ENCODE peak calls at places on chromosomes 4 and X, in nine cellular contexts. O is GM10248; B is LNCaP clone FGC; M is AG09309; D is cardiac fibroblast; A is lung; E is HFF-Myc; H is CD8-positive, alpha-beta T cell; K is neural progenitor cell. X is an unnamed sample.

GRCh38 chrX:51496501-51497291 is at the start of gene NUDT11:
- DNase-seq in M (no peak), A (peak), O (peak), E (no peak), D (peak), B (no peak), H (peak), K (peak), X (peak)

GRCh38 chrX:10172867-10173266 is 16.1 kb downstream of the CLCN4 start:
- DNase-seq in E (no peak), O (no peak), H (no peak), M (no peak), D (peak), A (no peak), B (no peak), K (no peak), X (no peak)

GRCh38 chr4:1460967-1461868 is 55.0 kb upstream of the NKX1-1 start:
- DNase-seq in D (no peak), B (no peak), M (no peak), A (no peak), E (no peak), O (no peak), K (no peak), H (no peak), X (no peak)

GRCh38 chr4:149584703-149585102 is 230.9 kb downstream of the IQCM start:
- DNase-seq in H (no peak), E (no peak), M (no peak), B (no peak), O (no peak), A (no peak), K (no peak), D (no peak), X (no peak)

GRCh38 chrX:12973561-12974216 is 1.2 kb upstream of the TMSB4X start:
- DNase-seq in H (peak), O (peak), D (no peak), A (peak), B (no peak), M (no peak), E (no peak), K (peak), X (no peak)

GRCh38 chr4:159429693-159430035 is 326.8 kb downstream of the RAPGEF2 start:
- DNase-seq in A (no peak), O (no peak), D (no peak), B (no peak), E (no peak), M (no peak), H (no peak), K (no peak), X (no peak)

GRCh38 chr4:1987296-1987695 is 21.5 kb downstream of the NELFA start:
- DNase-seq in K (no peak), M (no peak), O (no peak), E (no peak), B (no peak), A (no peak), D (no peak), H (no peak), X (no peak)

GRCh38 chr4:163558539-163559044 is 64.1 kb downstream of the TMA16 start:
- DNase-seq in A (no peak), O (no peak), D (no peak), M (no peak), E (no peak), H (no peak), B (no peak), K (no peak), X (no peak)

GRCh38 chrX:13647709-13648212 is 5.2 kb upstream of the TCEANC start:
- DNase-seq in O (no peak), H (peak), D (peak), E (no peak), B (no peak), M (no peak), A (peak), K (no peak), X (no peak)

GRCh38 chr4:1009647-1010521 is 1.5 kb upstream of the FGFRL1 start:
- DNase-seq in H (peak), B (no peak), A (peak), K (peak), D (peak), O (peak), M (no peak), E (no peak), X (peak)

GRCh38 chr4:2408401-2408958 is 10.0 kb downstream of the ZFYVE28 start:
- DNase-seq in M (no peak), K (no peak), B (no peak), H (no peak), E (no peak), A (no peak), O (no peak), D (no peak), X (no peak)

GRCh38 chr4:78880874-78881492 is 58.3 kb downstream of the PAQR3 start:
- DNase-seq in M (no peak), E (no peak), B (no peak), D (no peak), K (no peak), O (no peak), A (no peak), H (no peak), X (no peak)

GRCh38 chr4:183035726-183036415 is 63.2 kb upstream of the WWC2 start:
- DNase-seq in E (no peak), K (peak), B (no peak), H (no peak), D (no peak), A (no peak), M (no peak), O (no peak), X (no peak)

GRCh38 chr4:151434183-151434860 is 25.3 kb downstream of the FHIP1A start:
- DNase-seq in K (no peak), E (no peak), H (no peak), O (no peak), D (no peak), A (no peak), M (peak), B (no peak), X (no peak)

GRCh38 chr4:153705743-153706468 is 21.8 kb downstream of the TLR2 start:
- DNase-seq in D (no peak), A (no peak), M (no peak), B (no peak), O (no peak), K (no peak), H (no peak), E (no peak), X (no peak)

GRCh38 chr4:16001484-16001858 is 38.5 kb upstream of the FGFBP2 start:
- DNase-seq in D (peak), K (peak), B (peak), A (peak), O (peak), H (peak), E (peak), M (peak), X (peak)

GRCh38 chrX:68978211-68978780 is 149.5 kb downstream of the EFNB1 start:
- DNase-seq in D (peak), K (peak), O (no peak), M (no peak), E (no peak), B (no peak), A (no peak), H (no peak), X (no peak)

GRCh38 chr4:101357751-101358150 is 10.4 kb upstream of the PPP3CA start:
- DNase-seq in D (peak), M (no peak), E (no peak), B (no peak), A (no peak), H (no peak), K (no peak), O (no peak), X (no peak)

GRCh38 chrX:106862972-106863688 is 40.0 kb downstream of the RIPPLY1 start:
- DNase-seq in D (peak), E (no peak), K (peak), M (no peak), O (peak), A (peak), B (peak), H (no peak), X (no peak)

GRCh38 chr4:139844459-139845036 is 178.9 kb downstream of the MGST2 start:
- DNase-seq in O (no peak), K (no peak), M (no peak), B (no peak), D (no peak), A (no peak), H (no peak), E (no peak), X (no peak)

GRCh38 chr4:183356931-183357675 is 34.9 kb upstream of the CLDN24 start:
- DNase-seq in A (no peak), K (no peak), D (no peak), B (no peak), E (no peak), H (no peak), M (no peak), O (no peak), X (no peak)

GRCh38 chrX:142156567-142156966 is 48.5 kb downstream of the MAGEC2 start:
- DNase-seq in H (no peak), K (peak), E (no peak), A (no peak), M (no peak), B (no peak), D (no peak), O (no peak), X (no peak)

GRCh38 chr4:127309360-127310095 is 323.2 kb upstream of the INTU start:
- DNase-seq in E (peak), M (no peak), O (no peak), B (no peak), K (no peak), H (no peak), D (no peak), A (no peak), X (no peak)

GRCh38 chr4:127304356-127304755 is 328.4 kb upstream of the INTU start:
- DNase-seq in E (peak), A (no peak), H (no peak), K (no peak), D (no peak), B (no peak), O (no peak), M (peak), X (no peak)

GRCh38 chr4:127311924-127312323 is 320.8 kb upstream of the INTU start:
- DNase-seq in K (no peak), M (no peak), A (no peak), H (no peak), D (no peak), O (no peak), E (no peak), B (no peak), X (no peak)

GRCh38 chr4:127311371-127311770 is 321.4 kb upstream of the INTU start:
- DNase-seq in K (no peak), A (no peak), B (no peak), O (no peak), H (no peak), E (no peak), D (no peak), M (no peak), X (no peak)

GRCh38 chr4:127307996-127308395 is 324.8 kb upstream of the INTU start:
- DNase-seq in A (no peak), D (no peak), H (no peak), O (no peak), B (no peak), M (no peak), E (no peak), K (no peak), X (no peak)
- TF ChIP-seq CTCF in A (no peak), D (no peak), H (no peak), O (no peak), B (no peak), M (no peak), E (no peak), K (no peak), X (no peak)

DNA sequence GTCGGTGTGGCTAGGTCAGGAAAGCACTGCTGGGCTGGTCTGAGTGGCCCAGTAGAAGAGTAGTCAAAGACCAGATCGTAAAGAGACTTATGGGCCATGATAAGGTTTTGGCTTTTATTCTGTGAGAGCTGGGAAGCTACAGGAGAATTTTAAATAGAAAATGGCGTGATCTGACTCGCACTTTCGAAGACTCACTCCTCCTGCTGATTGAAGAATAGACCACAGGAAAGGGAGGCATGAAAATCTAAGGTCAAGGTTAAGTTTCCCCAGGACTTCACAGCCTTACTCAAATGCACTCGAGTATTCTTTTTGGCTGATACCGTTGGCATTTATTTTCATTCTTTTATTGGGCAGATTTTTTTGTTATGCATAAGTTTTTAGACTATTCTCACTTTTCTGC is 231.4 kb upstream of the ANKRD50 start:
- DNase-seq in K (no peak), A (no peak), B (no peak), O (no peak), M (no peak), H (no peak), E (no peak), D (no peak), X (no peak)
- TF ChIP-seq CTCF in K (no peak), A (no peak), B (no peak), O (no peak), M (no peak), H (no peak), E (no peak), D (no peak), X (no peak)

DNA sequence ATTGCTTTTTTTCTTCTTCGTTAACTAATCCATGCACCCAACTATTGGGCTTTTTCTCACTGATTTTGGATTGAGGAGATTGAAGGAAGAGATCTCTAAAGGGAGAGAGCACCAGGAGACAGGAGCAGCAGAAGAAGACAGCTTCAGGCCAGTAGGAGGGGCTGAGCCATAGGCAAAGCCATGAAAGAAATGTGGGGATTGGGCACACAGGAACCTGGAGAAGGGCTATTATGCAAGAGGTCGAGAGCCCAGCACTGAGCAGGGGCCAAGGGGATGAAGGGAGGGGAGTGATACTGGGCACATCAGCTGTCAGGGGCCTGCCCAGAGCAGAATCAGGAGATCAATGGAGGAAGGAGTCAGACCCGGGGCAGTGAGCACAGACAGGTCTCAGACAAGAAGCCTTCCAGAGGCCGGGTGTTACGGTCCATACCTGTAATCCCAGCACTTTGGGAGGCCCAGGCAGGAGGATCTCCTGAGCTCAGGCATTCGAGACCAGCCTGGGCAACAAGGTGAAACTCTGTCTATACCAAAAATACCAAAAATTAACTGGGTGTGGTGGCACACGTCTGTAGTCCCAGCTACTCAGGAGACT is 140.9 kb downstream of the BCOR start:
- DNase-seq in M (no peak), K (no peak), D (no peak), H (no peak), E (no peak), B (no peak), A (no peak), O (no peak), X (no peak)
- TF ChIP-seq CTCF in M (no peak), K (no peak), D (no peak), H (no peak), E (no peak), B (no peak), A (no peak), O (no peak), X (no peak)

GRCh38 chrX:153877571-153878261 is 8.3 kb downstream of the L1CAM start:
- DNase-seq in A (no peak), D (no peak), O (no peak), H (no peak), B (no peak), M (no peak), K (no peak), E (no peak), X (no peak)

GRCh38 chrX:153878285-153878779 is 7.6 kb downstream of the L1CAM start:
- DNase-seq in E (no peak), M (no peak), H (no peak), O (no peak), B (no peak), D (no peak), K (no peak), A (no peak), X (no peak)

GRCh38 chrX:153879741-153880439 is 6.1 kb downstream of the L1CAM start:
- DNase-seq in A (no peak), B (no peak), D (no peak), E (no peak), H (no peak), O (no peak), M (no peak), K (no peak), X (no peak)

GRCh38 chrX:153880440-153880815 is 5.5 kb downstream of the L1CAM start:
- DNase-seq in M (no peak), K (no peak), O (no peak), B (no peak), A (no peak), D (no peak), E (no peak), H (no peak), X (no peak)

DNA sequence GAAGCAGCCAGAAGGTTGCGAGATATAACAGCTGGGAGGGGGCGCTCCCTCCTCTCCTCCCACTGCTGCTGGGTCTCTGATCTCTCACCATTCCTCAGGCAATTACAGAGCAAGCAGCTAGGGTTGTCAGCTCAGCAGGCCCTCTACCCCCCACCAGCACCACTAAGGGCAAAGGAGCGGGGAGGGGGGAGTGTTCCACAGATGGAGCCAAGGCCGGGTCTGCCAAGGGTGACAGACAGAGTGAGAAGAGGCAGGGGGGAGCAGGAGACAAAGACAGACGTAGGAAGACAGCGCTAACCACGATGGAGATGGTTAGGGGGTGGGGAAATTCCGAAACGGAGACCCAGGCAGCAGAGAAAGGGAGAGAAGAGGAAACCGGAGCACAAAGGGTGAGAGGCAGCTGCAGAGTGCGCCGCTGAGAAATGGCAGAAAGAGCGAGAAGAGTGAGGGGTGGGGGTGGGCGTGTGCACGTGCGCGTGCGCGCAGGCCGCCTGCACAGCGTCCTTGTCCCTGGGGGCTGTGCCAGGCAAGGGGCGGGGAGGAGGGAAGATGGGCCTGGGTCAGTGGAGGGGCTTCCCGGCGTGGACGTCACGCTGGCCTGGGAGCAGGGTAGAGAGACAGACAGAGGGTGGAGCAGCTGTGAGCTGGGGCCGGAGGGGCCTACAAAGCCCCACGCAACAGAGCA is 6.9 kb downstream of the L1CAM start:
- DNase-seq in A (no peak), H (no peak), K (peak), E (no peak), B (no peak), M (no peak), D (no peak), O (peak), X (peak)
- TF ChIP-seq CTCF in A (no peak), H (no peak), K (peak), E (no peak), B (no peak), M (no peak), D (no peak), O (no peak), X (no peak)

DNA sequence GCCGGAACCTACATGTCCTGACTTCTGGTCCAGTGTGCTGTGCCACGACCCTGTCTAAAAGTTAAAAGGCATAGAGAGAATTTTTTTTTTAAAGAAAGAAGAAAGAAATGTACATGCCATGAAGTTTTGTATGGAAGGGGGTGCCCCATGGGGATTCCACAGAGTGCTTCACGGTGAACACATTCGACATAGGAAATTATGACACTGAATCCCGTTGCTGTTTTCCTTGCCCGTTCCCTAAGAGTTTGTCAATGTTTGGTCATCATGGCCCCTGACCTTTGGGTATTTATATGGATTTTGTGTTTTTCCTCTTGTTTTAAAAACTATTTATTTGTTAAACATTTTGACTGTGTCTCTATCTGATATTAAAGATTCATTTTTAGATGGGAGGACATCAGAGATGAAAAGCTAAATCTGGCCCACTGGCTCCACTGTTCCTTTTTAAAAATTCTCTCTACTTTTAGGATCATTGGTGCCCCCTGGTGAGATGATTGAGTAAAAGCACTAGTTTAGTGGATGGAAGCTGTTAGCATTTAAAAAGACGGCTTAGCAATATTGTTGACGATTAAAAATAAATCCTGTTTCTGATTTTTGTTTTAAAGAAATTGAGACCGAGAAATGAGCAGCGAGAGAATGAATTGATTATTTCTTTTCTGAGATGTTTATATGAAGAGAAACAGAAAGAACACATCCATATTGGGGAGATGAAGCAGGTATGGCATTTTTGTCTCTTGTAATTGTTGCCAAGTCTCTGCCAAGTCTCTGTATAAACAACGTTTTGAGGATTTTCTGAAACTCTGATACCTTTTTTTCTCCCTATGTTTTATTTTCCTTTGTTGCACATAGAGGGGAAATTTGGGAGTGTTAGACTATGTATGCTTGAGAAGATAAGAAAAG is 75.0 kb downstream of the PTTG2 start:
- DNase-seq in A (no peak), H (no peak), M (peak), K (peak), B (peak), O (peak), D (peak), E (peak), X (peak)
- TF ChIP-seq CTCF in A (peak), H (peak), M (peak), K (peak), B (peak), O (peak), D (peak), E (peak), X (peak)

GRCh38 chrX:148133099-148133725 is 152.1 kb downstream of the FMR1NB start:
- DNase-seq in M (no peak), E (no peak), B (no peak), D (peak), O (no peak), H (no peak), K (no peak), A (no peak), X (no peak)
- TF ChIP-seq CTCF in M (no peak), E (no peak), B (peak), D (no peak), O (no peak), H (peak), K (peak), A (no peak), X (peak)

GRCh38 chrX:148552775-148553174 is 52.4 kb downstream of the AFF2 start:
- DNase-seq in O (no peak), B (no peak), K (no peak), M (no peak), E (no peak), A (no peak), D (no peak), H (no peak), X (no peak)
- TF ChIP-seq CTCF in O (no peak), B (no peak), K (peak), M (peak), E (no peak), A (no peak), D (peak), H (no peak), X (peak)